ENCODE peak calls at places on chromosomes 3 and 15, in six cellular contexts. B is mesendoderm, H is IMR-90, A is neuronal stem cell, R is trophoblast cell, Q is H1. L is an unnamed sample. For H3K36me3, the result is how much of the 10 kb centered on the place peaks cover.

GRCh38 chr15:90191795-90192494 is 9.2 kb upstream of the SEMA4B start:
- DNase-seq in A (no peak), Q (no peak), R (no peak), H (no peak), B (no peak), L (no peak)

GRCh38 chr3:107560166-107560565 is 37.4 kb downstream of the BBX start:
- DNase-seq in B (no peak), R (no peak), Q (no peak), H (no peak), A (no peak), L (no peak)

GRCh38 chr3:45545476-45545875 is 49.1 kb upstream of the LIMD1 start:
- DNase-seq in A (no peak), Q (no peak), R (peak), H (peak), B (no peak), L (peak)

GRCh38 chr3:48661501-48662139 is 1.1 kb downstream of the CELSR3 start:
- DNase-seq in B (peak), Q (peak), H (peak), A (peak), R (peak), L (peak)

GRCh38 chr3:48015451-48016182 is 599 bp downstream of the MAP4 start:
- DNase-seq in R (no peak), B (no peak), H (peak), Q (no peak), A (no peak), L (peak)

GRCh38 chr15:28930476-28931291 is 44.9 kb downstream of the APBA2 start:
- DNase-seq in B (no peak), H (no peak), R (no peak), Q (no peak), A (no peak), L (no peak)

GRCh38 chr3:195892105-195892354 is 16.3 kb downstream of the TNK2 start:
- DNase-seq in Q (no peak), R (no peak), A (no peak), B (no peak), H (no peak), L (no peak)

GRCh38 chr15:48437178-48437577 is 105.9 kb downstream of the DUT start:
- DNase-seq in H (peak), B (no peak), R (no peak), A (no peak), Q (no peak), L (no peak)

GRCh38 chr3:194176274-194176991 is 40.5 kb downstream of the HES1 start:
- DNase-seq in A (no peak), R (no peak), B (no peak), H (no peak), Q (peak), L (peak)

GRCh38 chr15:38533926-38534325 is 30.7 kb downstream of the RASGRP1 start:
- DNase-seq in B (no peak), H (no peak), A (no peak), Q (no peak), R (peak), L (no peak)

GRCh38 chr3:159923961-159924360 is 64.7 kb upstream of the IL12A start:
- DNase-seq in B (no peak), H (peak), R (no peak), A (no peak), Q (no peak), L (no peak)

GRCh38 chr3:46297658-46298423 is 55.6 kb downstream of the CCR3 start:
- DNase-seq in H (no peak), A (no peak), R (no peak), B (peak), Q (no peak), L (no peak)

GRCh38 chr3:7241584-7242302 is 380.8 kb downstream of the GRM7 start:
- DNase-seq in B (peak), R (no peak), Q (no peak), A (no peak), H (no peak), L (peak)

GRCh38 chr3:42353632-42354031 is 56.8 kb downstream of the LYZL4 start:
- DNase-seq in R (no peak), H (no peak), A (no peak), B (no peak), Q (no peak), L (no peak)

GRCh38 chr3:83235180-83235814 is 1473.9 kb upstream of the GBE1 start:
- DNase-seq in H (no peak), Q (no peak), B (no peak), A (no peak), R (no peak), L (no peak)

GRCh38 chr3:156553705-156554356 is 1.1 kb downstream of the SSR3 start:
- DNase-seq in Q (no peak), A (no peak), H (peak), R (peak), B (peak), L (peak)

GRCh38 chr3:11071096-11071755 is 78.7 kb downstream of the SLC6A1 start:
- DNase-seq in Q (no peak), A (no peak), R (no peak), B (no peak), H (no peak), L (no peak)

GRCh38 chr3:192850501-192850981 is 67.1 kb downstream of the MB21D2 start:
- DNase-seq in H (peak), A (no peak), R (peak), B (no peak), Q (no peak), L (peak)

GRCh38 chr3:13045245-13045903 is 27.9 kb downstream of the IQSEC1 start:
- DNase-seq in Q (no peak), H (no peak), B (no peak), A (no peak), R (no peak), L (no peak)

GRCh38 chr3:24222165-24222805 is 272.4 kb downstream of the THRB start:
- DNase-seq in B (no peak), A (no peak), R (peak), Q (no peak), H (no peak), L (no peak)

GRCh38 chr3:99699841-99700240 is 61.4 kb downstream of the COL8A1 start:
- DNase-seq in Q (no peak), R (peak), A (no peak), B (no peak), H (peak), L (peak)

GRCh38 chr15:37814847-37815246 is 119.6 kb upstream of the TMCO5A start:
- DNase-seq in A (no peak), R (no peak), H (no peak), Q (no peak), B (no peak), L (no peak)

GRCh38 chr3:121493431-121493830 is 52.4 kb downstream of the POLQ start:
- DNase-seq in H (peak), A (no peak), R (no peak), B (no peak), Q (no peak), L (no peak)

DNA sequence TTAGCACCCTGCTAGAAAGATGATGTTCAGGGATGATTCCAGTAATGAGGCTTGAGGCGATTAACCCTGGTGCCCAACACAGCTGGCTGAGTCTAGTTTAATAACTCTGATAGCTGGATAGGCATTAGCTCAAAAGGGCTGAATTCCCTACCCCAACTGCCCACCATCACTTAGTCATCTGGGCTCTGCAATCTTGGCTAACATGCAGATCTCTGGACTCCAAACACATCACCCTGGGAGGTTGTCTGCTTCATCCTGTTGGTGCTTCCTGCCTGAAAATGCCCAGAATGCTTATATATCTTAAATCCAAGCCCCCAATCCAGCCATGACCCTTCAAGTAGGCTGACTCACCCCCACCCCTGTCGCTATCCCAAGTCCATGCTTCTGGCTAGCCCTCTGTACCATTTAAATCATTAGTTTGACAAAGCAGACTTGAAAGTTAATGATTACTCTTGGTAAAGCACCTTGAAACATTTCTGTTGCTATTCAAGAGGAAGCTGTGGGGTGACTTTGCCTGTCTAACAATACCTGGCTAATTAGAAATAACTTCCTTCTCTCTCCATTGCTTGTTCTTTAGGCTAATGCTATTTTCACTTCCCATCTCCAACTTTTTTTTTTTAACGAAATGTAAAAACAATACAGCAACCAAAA is 107.0 kb upstream of the RORA start:
- DNase-seq in H (no peak), A (no peak), Q (no peak), B (no peak), R (no peak), L (no peak)
- H3K36me3 ChIP-seq in H (under half), A (under half), Q (under half), B (under half), R (under half), L (under half)

GRCh38 chr15:77070500-77071337 is at the start of gene TSPAN3:
- DNase-seq in B (peak), R (peak), H (peak), A (peak), Q (peak), L (peak)
- H3K18ac ChIP-seq in B (peak), R (peak), H (peak), A (peak), Q (peak), L (peak)

DNA sequence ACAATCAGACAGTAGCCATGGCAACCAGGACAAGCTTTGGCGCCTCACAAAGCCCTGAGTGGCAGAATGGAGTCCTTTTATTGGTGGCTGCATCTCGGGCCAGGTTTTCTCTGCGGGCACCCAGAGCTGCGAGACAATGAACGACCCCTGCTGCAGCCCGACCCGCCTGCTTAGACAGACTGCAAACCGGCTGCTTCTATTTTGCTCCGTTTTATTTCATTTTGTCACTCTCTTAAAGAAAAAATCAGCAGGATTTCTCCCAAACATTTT is 64.7 kb downstream of the OXNAD1 start:
- DNase-seq in H (no peak), B (peak), R (no peak), A (peak), Q (no peak), L (no peak)
- H3K36me3 ChIP-seq in H (under half), B (under half), R (under half), A (under half), Q (under half), L (under half)

GRCh38 chr3:153161138-153161713 is 800 bp upstream of the RAP2B start:
- DNase-seq in A (peak), R (peak), Q (peak), H (peak), B (peak), L (peak)
- H3K18ac ChIP-seq in A (peak), R (peak), Q (peak), H (peak), B (peak), L (peak)

GRCh38 chr15:93007994-93008393 is 81.0 kb downstream of the RGMA start:
- DNase-seq in Q (no peak), A (no peak), R (no peak), H (no peak), B (peak), L (no peak)

GRCh38 chr15:93001881-93002280 is 87.1 kb downstream of the RGMA start:
- DNase-seq in H (no peak), R (no peak), B (no peak), Q (no peak), A (no peak), L (no peak)

GRCh38 chr15:93001156-93001555 is 87.9 kb downstream of the RGMA start:
- DNase-seq in R (no peak), B (no peak), H (peak), A (no peak), Q (no peak), L (no peak)

GRCh38 chr15:93005133-93005532 is 83.9 kb downstream of the RGMA start:
- DNase-seq in B (no peak), A (no peak), Q (no peak), R (no peak), H (no peak), L (no peak)
- H3K36me3 ChIP-seq in B (under half), A (half or more), Q (under half), R (half or more), H (half or more), L (under half)

DNA sequence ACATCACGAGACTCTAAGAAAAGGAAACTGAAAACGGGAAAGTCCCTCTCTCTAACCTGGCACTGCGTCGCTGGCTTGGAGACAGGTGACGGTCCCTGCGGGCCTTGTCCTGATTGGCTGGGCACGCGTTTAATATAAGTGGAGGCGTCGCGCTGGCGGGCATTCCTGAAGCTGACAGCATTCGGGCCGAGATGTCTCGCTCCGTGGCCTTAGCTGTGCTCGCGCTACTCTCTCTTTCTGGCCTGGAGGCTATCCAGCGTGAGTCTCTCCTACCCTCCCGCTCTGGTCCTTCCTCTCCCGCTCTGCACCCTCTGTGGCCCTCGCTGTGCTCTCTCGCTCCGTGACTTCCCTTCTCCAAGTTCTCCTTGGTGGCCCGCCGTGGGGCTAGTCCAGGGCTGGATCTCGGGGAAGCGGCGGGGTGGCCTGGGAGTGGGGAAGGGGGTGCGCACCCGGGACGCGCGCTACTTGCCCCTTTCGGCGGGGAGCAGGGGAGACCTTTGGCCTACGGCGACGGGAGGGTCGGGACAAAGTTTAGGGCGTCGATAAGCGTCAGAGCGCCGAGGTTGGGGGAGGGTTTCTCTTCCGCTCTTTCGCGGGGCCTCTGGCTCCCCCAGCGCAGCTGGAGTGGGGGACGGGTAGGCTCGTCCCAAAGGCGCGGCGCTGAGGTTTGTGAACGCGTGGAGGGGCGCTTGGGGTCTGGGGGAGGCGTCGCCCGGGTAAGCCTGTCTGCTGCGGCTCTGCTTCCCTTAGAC is at the start of gene B2M:
- DNase-seq in Q (peak), A (peak), H (peak), R (peak), B (peak), L (peak)
- H3K18ac ChIP-seq in Q (peak), A (peak), H (peak), R (peak), B (peak), L (peak)

GRCh38 chr3:31661286-31661685 is 128.6 kb downstream of the STT3B start:
- DNase-seq in R (no peak), H (no peak), Q (no peak), B (no peak), A (no peak), L (no peak)

GRCh38 chr3:31661993-31662392 is 129.3 kb downstream of the STT3B start:
- DNase-seq in B (no peak), A (no peak), Q (no peak), H (no peak), R (no peak), L (no peak)

GRCh38 chr3:31664031-31664430 is 131.3 kb downstream of the STT3B start:
- DNase-seq in H (no peak), A (no peak), R (no peak), Q (no peak), B (no peak), L (no peak)

GRCh38 chr3:31654998-31655397 is 122.3 kb downstream of the STT3B start:
- DNase-seq in R (no peak), B (no peak), Q (no peak), A (no peak), H (no peak), L (no peak)

GRCh38 chr3:31659246-31659645 is 126.5 kb downstream of the STT3B start:
- DNase-seq in B (no peak), R (no peak), A (no peak), H (no peak), Q (no peak), L (no peak)
- H3K36me3 ChIP-seq in B (under half), R (under half), A (under half), H (under half), Q (under half), L (under half)

GRCh38 chr3:126083913-126084514 is at the start of gene SLC41A3:
- DNase-seq in R (peak), H (peak), A (peak), Q (peak), B (peak), L (peak)
- H3K18ac ChIP-seq in R (peak), H (no peak), A (peak), Q (no peak), B (peak), L (peak)

GRCh38 chr3:125014570-125015179 is 41.1 kb downstream of the HEG1 start:
- DNase-seq in Q (no peak), H (no peak), B (no peak), R (no peak), A (no peak), L (no peak)

GRCh38 chr3:125013095-125013494 is 42.7 kb downstream of the HEG1 start:
- DNase-seq in B (no peak), Q (no peak), R (no peak), H (peak), A (no peak), L (peak)

GRCh38 chr3:125019271-125019670 is 36.5 kb downstream of the HEG1 start:
- DNase-seq in A (no peak), R (no peak), Q (no peak), B (no peak), H (no peak), L (no peak)

GRCh38 chr3:125022186-125022585 is 33.6 kb downstream of the HEG1 start:
- DNase-seq in H (no peak), B (no peak), Q (no peak), A (no peak), R (no peak), L (no peak)

GRCh38 chr3:125017406-125017805 is 38.4 kb downstream of the HEG1 start:
- DNase-seq in Q (no peak), H (no peak), A (no peak), R (no peak), B (no peak), L (no peak)
- H3K36me3 ChIP-seq in Q (under half), H (half or more), A (half or more), R (under half), B (under half), L (half or more)

DNA sequence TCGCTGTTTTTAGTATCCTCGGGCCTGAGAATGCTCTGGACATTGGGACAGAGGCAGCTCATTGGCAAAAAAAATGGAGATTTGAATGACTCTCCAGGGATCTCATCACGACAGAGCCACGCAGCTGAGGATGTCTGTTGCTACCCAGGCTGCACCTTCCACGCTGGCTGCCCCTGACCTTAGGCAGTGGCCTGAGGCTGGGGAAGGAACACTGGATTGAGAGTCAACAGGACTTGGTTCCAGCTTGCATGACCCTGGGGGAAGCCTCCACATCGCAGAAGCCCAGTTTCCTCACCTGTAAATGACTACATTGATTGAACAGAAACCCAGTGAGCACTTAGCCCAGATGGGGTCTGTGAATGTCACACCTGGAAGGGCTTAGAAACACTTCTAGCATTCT is 8.7 kb upstream of the ACSBG1 start:
- DNase-seq in B (no peak), A (no peak), Q (no peak), H (no peak), R (no peak), L (no peak)
- H3K18ac ChIP-seq in B (no peak), A (no peak), Q (peak), H (no peak), R (no peak), L (no peak)

L was measured in mesenchymal stem cell.